ENCODE peak calls at places on chromosomes 12 and 14, in five cellular contexts. E, A, M, X and F are unnamed samples.

GRCh38 chr14:96403409-96403808 is 11.5 kb downstream of the AK7 start:
- DNase-seq in E (no peak), A (no peak), M (no peak), X (no peak), F (no peak)

GRCh38 chr14:85529803-85530574 is at the start of gene FLRT2:
- DNase-seq in E (peak), A (peak), M (peak), X (peak), F (no peak)

GRCh38 chr12:55847603-55848329 is 5.0 kb upstream of the MMP19 start:
- DNase-seq in E (no peak), A (no peak), M (peak), X (peak), F (no peak)

GRCh38 chr12:105279460-105280056 is 43.6 kb upstream of the APPL2 start:
- DNase-seq in E (no peak), A (peak), M (no peak), X (peak), F (peak)

GRCh38 chr12:15677696-15678095 is 111.5 kb downstream of the EPS8 start:
- DNase-seq in E (no peak), A (no peak), M (no peak), X (no peak), F (no peak)

GRCh38 chr14:104420990-104421389 is 158.6 kb upstream of the C14orf180 start:
- DNase-seq in E (no peak), A (no peak), M (no peak), X (no peak), F (no peak)

GRCh38 chr12:122845041-122845864 is 10.0 kb downstream of the HIP1R start:
- DNase-seq in E (no peak), A (no peak), M (peak), X (no peak), F (peak)

GRCh38 chr12:132408626-132409494 is 79.5 kb upstream of the GALNT9 start:
- DNase-seq in E (no peak), A (no peak), M (no peak), X (no peak), F (no peak)

GRCh38 chr12:143964-144649 is 69.8 kb downstream of the SLC6A12 start:
- DNase-seq in E (peak), A (no peak), M (no peak), X (peak), F (no peak)

GRCh38 chr14:104687601-104688504 is 1.6 kb upstream of the INF2 start:
- DNase-seq in E (peak), A (no peak), M (peak), X (peak), F (peak)

GRCh38 chr14:52067873-52068740 is 752 bp downstream of the NID2 start:
- DNase-seq in E (peak), A (peak), M (peak), X (peak), F (no peak)

GRCh38 chr12:10186299-10186698 is 7.5 kb downstream of the TMEM52B start:
- DNase-seq in E (no peak), A (no peak), M (peak), X (no peak), F (no peak)

GRCh38 chr14:65599375-65599774 is 186.8 kb downstream of the FUT8 start:
- DNase-seq in E (no peak), A (no peak), M (no peak), X (no peak), F (no peak)

GRCh38 chr14:90624732-90625444 is 191.3 kb downstream of the TTC7B start:
- DNase-seq in E (no peak), A (peak), M (no peak), X (no peak), F (no peak)

GRCh38 chr12:117367006-117367638 is 5.7 kb upstream of the NOS1 start:
- DNase-seq in E (peak), A (peak), M (peak), X (peak), F (peak)

GRCh38 chr12:125455556-125455955 is 390.3 kb downstream of the AACS start:
- DNase-seq in E (no peak), A (no peak), M (no peak), X (no peak), F (no peak)

GRCh38 chr14:22226381-22226780 is 362.6 kb downstream of the DAD1 start:
- DNase-seq in E (no peak), A (no peak), M (no peak), X (peak), F (no peak)

GRCh38 chr12:22733756-22734155 is 108.8 kb downstream of the ETNK1 start:
- DNase-seq in E (no peak), A (no peak), M (no peak), X (no peak), F (no peak)

GRCh38 chr12:120490833-120491512 is 4.9 kb upstream of the DYNLL1 start:
- DNase-seq in E (no peak), A (no peak), M (peak), X (no peak), F (no peak)

GRCh38 chr12:15404485-15404884 is 82.2 kb downstream of the PTPRO start:
- DNase-seq in E (no peak), A (no peak), M (no peak), X (no peak), F (no peak)

GRCh38 chr12:53070901-53071492 is 8.2 kb downstream of the SPRYD3 start:
- DNase-seq in E (no peak), A (no peak), M (no peak), X (no peak), F (no peak)

GRCh38 chr12:49868449-49868848 is 25.5 kb upstream of the BCDIN3D start:
- DNase-seq in E (no peak), A (no peak), M (no peak), X (no peak), F (no peak)

GRCh38 chr14:81474685-81475324 is 58.8 kb downstream of the SEL1L start:
- DNase-seq in E (no peak), A (no peak), M (no peak), X (no peak), F (no peak)